ENCODE peak calls at places on chromosomes 3 and 15, in seven cellular contexts. One of them, this sample, is unnamed.

GRCh38 chr3:73433079-73433478 is 191.7 kb downstream of the PDZRN3 start:
- DNase-seq in GM12891: no peak
- DNase-seq in K562: no peak
- DNase-seq in HepG2: no peak
- DNase-seq in SK-N-SH: no peak
- DNase-seq in GM12892: no peak
- DNase-seq in GM12878: no peak
- DNase-seq in this sample: no peak

GRCh38 chr15:57747206-57747605 is 40.7 kb downstream of the POLR2M start:
- DNase-seq in K562: no peak
- DNase-seq in SK-N-SH: no peak
- DNase-seq in GM12892: no peak
- DNase-seq in HepG2: no peak
- DNase-seq in GM12878: no peak
- DNase-seq in GM12891: no peak
- DNase-seq in this sample: no peak

GRCh38 chr3:34106879-34107278 is 308.4 kb downstream of the PDCD6IP start:
- DNase-seq in SK-N-SH: peak
- DNase-seq in K562: peak
- DNase-seq in GM12892: no peak
- DNase-seq in HepG2: no peak
- DNase-seq in GM12878: peak
- DNase-seq in GM12891: no peak
- DNase-seq in this sample: peak

GRCh38 chr3:13858768-13859520 is 20.9 kb downstream of the WNT7A start:
- DNase-seq in GM12878: no peak
- DNase-seq in GM12891: no peak
- DNase-seq in SK-N-SH: no peak
- DNase-seq in K562: no peak
- DNase-seq in GM12892: no peak
- DNase-seq in HepG2: no peak
- DNase-seq in this sample: no peak

GRCh38 chr15:78034495-78035191 is 42.9 kb downstream of the TBC1D2B start:
- DNase-seq in GM12878: peak
- DNase-seq in HepG2: no peak
- DNase-seq in K562: no peak
- DNase-seq in GM12892: peak
- DNase-seq in SK-N-SH: no peak
- DNase-seq in GM12891: no peak
- DNase-seq in this sample: no peak

GRCh38 chr3:12194209-12194608 is 35.5 kb upstream of the TIMP4 start:
- DNase-seq in K562: no peak
- DNase-seq in GM12878: peak
- DNase-seq in GM12891: no peak
- DNase-seq in SK-N-SH: no peak
- DNase-seq in HepG2: no peak
- DNase-seq in GM12892: no peak
- DNase-seq in this sample: no peak

GRCh38 chr15:72353266-72353665 is 22.5 kb downstream of the HEXA start:
- DNase-seq in GM12891: no peak
- DNase-seq in SK-N-SH: no peak
- DNase-seq in HepG2: no peak
- DNase-seq in K562: no peak
- DNase-seq in GM12892: no peak
- DNase-seq in GM12878: no peak
- DNase-seq in this sample: no peak

GRCh38 chr3:4772171-4772804 is 206.9 kb upstream of the BHLHE40 start:
- DNase-seq in GM12891: no peak
- DNase-seq in HepG2: no peak
- DNase-seq in SK-N-SH: no peak
- DNase-seq in GM12892: no peak
- DNase-seq in K562: no peak
- DNase-seq in GM12878: no peak
- DNase-seq in this sample: no peak

GRCh38 chr3:4978966-4979400 is 254 bp upstream of the BHLHE40 start:
- DNase-seq in GM12891: peak
- DNase-seq in SK-N-SH: peak
- DNase-seq in GM12892: peak
- DNase-seq in HepG2: peak
- DNase-seq in GM12878: peak
- DNase-seq in K562: peak
- DNase-seq in this sample: peak

GRCh38 chr3:126356373-126357298 is 572 bp downstream of the KLF15 start:
- DNase-seq in GM12892: no peak
- DNase-seq in SK-N-SH: peak
- DNase-seq in K562: peak
- DNase-seq in HepG2: no peak
- DNase-seq in GM12878: no peak
- DNase-seq in GM12891: peak
- DNase-seq in this sample: no peak

GRCh38 chr3:98974442-98974841 is 72.9 kb upstream of the DCBLD2 start:
- DNase-seq in GM12892: no peak
- DNase-seq in K562: no peak
- DNase-seq in GM12891: no peak
- DNase-seq in SK-N-SH: no peak
- DNase-seq in HepG2: peak
- DNase-seq in GM12878: no peak
- DNase-seq in this sample: no peak

GRCh38 chr3:22495826-22496225 is 707.3 kb upstream of the UBE2E2 start:
- DNase-seq in K562: no peak
- DNase-seq in SK-N-SH: no peak
- DNase-seq in GM12891: no peak
- DNase-seq in GM12878: no peak
- DNase-seq in GM12892: no peak
- DNase-seq in HepG2: no peak
- DNase-seq in this sample: no peak

GRCh38 chr3:143134446-143134845 is 14.9 kb downstream of the CHST2 start:
- DNase-seq in GM12891: no peak
- DNase-seq in K562: peak
- DNase-seq in GM12892: no peak
- DNase-seq in HepG2: no peak
- DNase-seq in SK-N-SH: no peak
- DNase-seq in GM12878: no peak
- DNase-seq in this sample: no peak

GRCh38 chr3:33575313-33575712 is 135.1 kb upstream of the UBP1 start:
- DNase-seq in SK-N-SH: no peak
- DNase-seq in HepG2: no peak
- DNase-seq in GM12878: no peak
- DNase-seq in GM12892: no peak
- DNase-seq in K562: no peak
- DNase-seq in GM12891: no peak
- DNase-seq in this sample: no peak

GRCh38 chr15:64387562-64388168 is at the start of gene TRIP4:
- DNase-seq in HepG2: peak
- DNase-seq in K562: peak
- DNase-seq in GM12891: peak
- DNase-seq in GM12892: peak
- DNase-seq in GM12878: peak
- DNase-seq in SK-N-SH: peak
- DNase-seq in this sample: peak

GRCh38 chr3:61903931-61904657 is 342.7 kb downstream of the PTPRG start:
- DNase-seq in GM12878: no peak
- DNase-seq in GM12891: no peak
- DNase-seq in HepG2: no peak
- DNase-seq in GM12892: no peak
- DNase-seq in SK-N-SH: no peak
- DNase-seq in K562: no peak
- DNase-seq in this sample: no peak

GRCh38 chr15:40875996-40876740 is 2.1 kb upstream of the RHOV start:
- DNase-seq in K562: no peak
- DNase-seq in GM12892: no peak
- DNase-seq in GM12891: no peak
- DNase-seq in SK-N-SH: no peak
- DNase-seq in HepG2: no peak
- DNase-seq in GM12878: no peak
- DNase-seq in this sample: no peak

GRCh38 chr15:86916671-86917450 is 837.2 kb downstream of the AGBL1 start:
- DNase-seq in GM12892: no peak
- DNase-seq in K562: no peak
- DNase-seq in GM12891: no peak
- DNase-seq in HepG2: no peak
- DNase-seq in SK-N-SH: no peak
- DNase-seq in GM12878: no peak
- DNase-seq in this sample: no peak

GRCh38 chr3:14096742-14097141 is 27.9 kb downstream of the CHCHD4 start:
- DNase-seq in HepG2: no peak
- DNase-seq in K562: no peak
- DNase-seq in GM12892: no peak
- DNase-seq in GM12878: no peak
- DNase-seq in GM12891: no peak
- DNase-seq in SK-N-SH: no peak
- DNase-seq in this sample: no peak

GRCh38 chr3:128274837-128275236 is 121.6 kb downstream of the EEFSEC start:
- DNase-seq in SK-N-SH: no peak
- DNase-seq in GM12878: no peak
- DNase-seq in K562: no peak
- DNase-seq in HepG2: no peak
- DNase-seq in GM12892: no peak
- DNase-seq in GM12891: no peak
- DNase-seq in this sample: peak

GRCh38 chr3:123807820-123808219 is 76.3 kb downstream of the MYLK start:
- DNase-seq in K562: no peak
- DNase-seq in SK-N-SH: peak
- DNase-seq in HepG2: peak
- DNase-seq in GM12891: no peak
- DNase-seq in GM12892: no peak
- DNase-seq in GM12878: no peak
- DNase-seq in this sample: no peak

GRCh38 chr15:101000271-101000681 is 81.1 kb downstream of the LRRK1 start:
- DNase-seq in GM12878: no peak
- DNase-seq in HepG2: no peak
- DNase-seq in K562: no peak
- DNase-seq in GM12892: no peak
- DNase-seq in GM12891: no peak
- DNase-seq in SK-N-SH: no peak
- DNase-seq in this sample: peak

GRCh38 chr3:23826382-23827061 is 20.8 kb downstream of the UBE2E1 start:
- DNase-seq in SK-N-SH: no peak
- DNase-seq in GM12892: no peak
- DNase-seq in K562: no peak
- DNase-seq in HepG2: no peak
- DNase-seq in GM12878: no peak
- DNase-seq in GM12891: no peak
- DNase-seq in this sample: no peak

GRCh38 chr3:112115806-112116383 is 17.2 kb downstream of the GCSAM start:
- DNase-seq in SK-N-SH: no peak
- DNase-seq in GM12878: no peak
- DNase-seq in GM12891: no peak
- DNase-seq in GM12892: no peak
- DNase-seq in K562: no peak
- DNase-seq in HepG2: no peak
- DNase-seq in this sample: no peak

GRCh38 chr3:187161556-187161955 is 22.3 kb upstream of the RPL39L start:
- DNase-seq in K562: no peak
- DNase-seq in GM12892: no peak
- DNase-seq in GM12878: no peak
- DNase-seq in SK-N-SH: no peak
- DNase-seq in HepG2: no peak
- DNase-seq in GM12891: no peak
- DNase-seq in this sample: no peak

GRCh38 chr3:197394464-197395321 is 96.3 kb upstream of the DLG1 start:
- DNase-seq in GM12892: peak
- DNase-seq in HepG2: no peak
- DNase-seq in SK-N-SH: peak
- DNase-seq in GM12891: no peak
- DNase-seq in K562: peak
- DNase-seq in GM12878: peak
- DNase-seq in this sample: no peak

DNA sequence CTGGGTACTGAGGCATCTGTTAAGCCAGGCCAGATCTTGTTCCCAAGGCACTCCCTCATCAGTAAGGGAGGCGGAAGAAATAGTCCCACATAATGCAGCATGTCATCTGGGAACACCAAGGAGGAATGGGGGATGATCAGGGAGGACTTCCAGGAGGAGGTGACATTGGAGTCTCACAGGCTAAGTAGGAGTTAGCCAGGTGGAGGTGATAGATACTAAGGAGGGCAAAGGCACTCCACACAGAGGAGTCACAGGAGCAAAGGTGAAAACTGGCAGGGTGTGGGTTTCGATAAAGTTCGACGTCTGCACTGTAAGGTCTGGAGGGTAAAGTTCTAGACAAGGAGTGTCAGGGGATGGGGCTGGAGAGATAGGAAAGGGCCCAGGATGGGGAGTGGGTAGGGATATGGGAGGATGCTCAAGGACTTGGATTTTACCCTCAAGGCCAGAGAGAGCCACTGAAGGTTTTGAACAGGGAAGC is 6.2 kb downstream of the SLC28A1 start:
- DNase-seq in GM12892: no peak
- DNase-seq in SK-N-SH: no peak
- DNase-seq in K562: no peak
- DNase-seq in GM12878: no peak
- DNase-seq in GM12891: no peak
- DNase-seq in HepG2: no peak
- DNase-seq in this sample: no peak
- TF ChIP-seq TAF1 in GM12892: no peak
- TF ChIP-seq TAF1 in SK-N-SH: no peak
- TF ChIP-seq TAF1 in K562: no peak
- TF ChIP-seq TAF1 in GM12878: no peak
- TF ChIP-seq TAF1 in GM12891: no peak
- TF ChIP-seq TAF1 in HepG2: no peak
- TF ChIP-seq TAF1 in this sample: no peak

GRCh38 chr3:133158686-133159085 is 120.5 kb downstream of the TMEM108 start:
- DNase-seq in GM12878: no peak
- DNase-seq in K562: no peak
- DNase-seq in SK-N-SH: no peak
- DNase-seq in GM12891: no peak
- DNase-seq in GM12892: no peak
- DNase-seq in HepG2: no peak
- DNase-seq in this sample: no peak
- TF ChIP-seq TAF1 in GM12878: no peak
- TF ChIP-seq TAF1 in K562: no peak
- TF ChIP-seq TAF1 in SK-N-SH: no peak
- TF ChIP-seq TAF1 in GM12891: no peak
- TF ChIP-seq TAF1 in GM12892: no peak
- TF ChIP-seq TAF1 in HepG2: no peak
- TF ChIP-seq TAF1 in this sample: no peak

GRCh38 chr3:63364909-63365308 is 86.8 kb downstream of the SYNPR start:
- DNase-seq in GM12878: no peak
- DNase-seq in SK-N-SH: peak
- DNase-seq in GM12892: no peak
- DNase-seq in K562: no peak
- DNase-seq in HepG2: no peak
- DNase-seq in GM12891: no peak
- DNase-seq in this sample: no peak
- TF ChIP-seq TAF1 in GM12878: no peak
- TF ChIP-seq TAF1 in SK-N-SH: no peak
- TF ChIP-seq TAF1 in GM12892: no peak
- TF ChIP-seq TAF1 in K562: no peak
- TF ChIP-seq TAF1 in HepG2: no peak
- TF ChIP-seq TAF1 in GM12891: no peak
- TF ChIP-seq TAF1 in this sample: no peak

GRCh38 chr3:48739955-48740823 is 23.2 kb upstream of the IP6K2 start:
- DNase-seq in GM12878: no peak
- DNase-seq in SK-N-SH: peak
- DNase-seq in GM12891: peak
- DNase-seq in HepG2: peak
- DNase-seq in GM12892: peak
- DNase-seq in K562: peak
- DNase-seq in this sample: peak
- TF ChIP-seq TAF1 in GM12878: no peak
- TF ChIP-seq TAF1 in SK-N-SH: no peak
- TF ChIP-seq TAF1 in GM12891: no peak
- TF ChIP-seq TAF1 in HepG2: no peak
- TF ChIP-seq TAF1 in GM12892: no peak
- TF ChIP-seq TAF1 in K562: peak
- TF ChIP-seq TAF1 in this sample: no peak

This sample was measured in H1.